ENCODE peak calls at places on chromosomes 13 and 19, in ten cellular contexts. L is non-pigmented ciliary epithelial cell, O is Daoy, K is RWPE1, J is right cardiac atrium, H is AG10803, M is GM06990, U is GOT3, Z is AG09309, W is left colon. X is an unnamed sample.

GRCh38 chr19:38571682-38572081 is 46.1 kb downstream of the MAP4K1 start:
- DNase-seq in L (no peak), O (no peak), K (no peak), J (no peak), H (no peak), M (no peak), U (no peak), Z (no peak), W (no peak), X (no peak)

GRCh38 chr19:31350693-31351211 is 1.5 kb upstream of the TSHZ3 start:
- DNase-seq in L (no peak), O (peak), K (no peak), J (peak), H (peak), M (no peak), U (no peak), Z (no peak), W (peak), X (peak)

GRCh38 chr19:288911-289310 is 2.3 kb downstream of the PLPP2 start:
- DNase-seq in L (no peak), O (no peak), K (no peak), J (no peak), H (no peak), M (no peak), U (no peak), Z (no peak), W (no peak), X (no peak)

GRCh38 chr19:17647071-17648020 is 40.8 kb downstream of the UNC13A start:
- DNase-seq in L (no peak), O (no peak), K (no peak), J (no peak), H (no peak), M (no peak), U (no peak), Z (no peak), W (no peak), X (no peak)

GRCh38 chr19:14375582-14376291 is 5.5 kb upstream of the ADGRE5 start:
- DNase-seq in L (no peak), O (no peak), K (no peak), J (peak), H (peak), M (no peak), U (no peak), Z (no peak), W (no peak), X (peak)

GRCh38 chr19:38267780-38268430 is 3.5 kb downstream of the SPINT2 start:
- DNase-seq in L (no peak), O (no peak), K (peak), J (no peak), H (no peak), M (no peak), U (no peak), Z (no peak), W (peak), X (no peak)

GRCh38 chr13:44058586-44059238 is 179.0 kb downstream of the LACC1 start:
- DNase-seq in L (no peak), O (no peak), K (no peak), J (no peak), H (no peak), M (no peak), U (no peak), Z (no peak), W (no peak), X (no peak)

GRCh38 chr19:14023404-14024235 is 4.3 kb upstream of the RLN3 start:
- DNase-seq in L (no peak), O (peak), K (peak), J (peak), H (peak), M (no peak), U (no peak), Z (no peak), W (peak), X (peak)

GRCh38 chr19:1690570-1691307 is 38.3 kb upstream of the TCF3 start:
- DNase-seq in L (no peak), O (peak), K (peak), J (peak), H (no peak), M (peak), U (no peak), Z (no peak), W (peak), X (peak)

X was measured in NCI-H146.